ENCODE peak calls at places on chromosomes 6 and 20, in six cellular contexts. Y is GM12891, A is aorta, B is Calu3, Z is NCI-H510A treated with DMSO at 0.1 percent for 48 hours, H is ACHN. Q is an unnamed sample.

GRCh38 chr20:40697466-40697987 is 8.5 kb upstream of the MAFB start:
- DNase-seq in Z (no peak), A (peak; percentile 58), H (no peak), Y (no peak), B (no peak), Q (no peak)

GRCh38 chr20:24465730-24466129 is 3.7 kb upstream of the SYNDIG1 start:
- DNase-seq in Z (no peak), A (peak; percentile 79), H (no peak), Y (no peak), B (no peak), Q (no peak)

GRCh38 chr6:87209812-87210211 is 54.4 kb downstream of the ZNF292 start:
- DNase-seq in Y (no peak), H (no peak), A (no peak), Z (no peak), B (no peak), Q (no peak)

GRCh38 chr6:11012976-11013375 is 31.1 kb downstream of the ELOVL2 start:
- DNase-seq in A (no peak), Z (no peak), B (no peak), Y (no peak), H (no peak), Q (no peak)

GRCh38 chr20:19628570-19629134 is 129.4 kb upstream of the RIN2 start:
- DNase-seq in A (no peak), Z (peak; percentile 87), H (peak; percentile 67), B (peak; percentile 59), Y (peak; percentile 31), Q (peak; percentile 46)

GRCh38 chr20:48866936-48867335 is 39.1 kb upstream of the PREX1 start:
- DNase-seq in B (no peak), Z (peak; percentile 19), H (no peak), A (no peak), Y (no peak), Q (no peak)

GRCh38 chr6:163634514-163635171 is 220.1 kb downstream of the QKI start:
- DNase-seq in H (no peak), B (no peak), Z (peak; percentile 65), Y (peak; percentile 42), A (no peak), Q (no peak)

GRCh38 chr6:119575721-119576120 is 226.2 kb upstream of the MAN1A1 start:
- DNase-seq in Z (no peak), B (no peak), H (no peak), Y (no peak), A (no peak), Q (no peak)

GRCh38 chr6:69343856-69344255 is 453.0 kb downstream of the LMBRD1 start:
- DNase-seq in H (no peak), Z (no peak), B (no peak), Y (no peak), A (no peak), Q (no peak)

GRCh38 chr20:51995551-51995951 is 193.2 kb upstream of the SALL4 start:
- DNase-seq in Y (no peak), H (no peak), Z (no peak), A (no peak), B (no peak), Q (no peak)

GRCh38 chr20:10798811-10799210 is 125.0 kb upstream of the JAG1 start:
- DNase-seq in H (no peak), B (no peak), Z (no peak), Y (no peak), A (no peak), Q (no peak)

GRCh38 chr6:37303891-37304503 is 46.1 kb upstream of the TMEM217 start:
- DNase-seq in Z (peak; percentile 30), H (peak; percentile 16), Y (peak; percentile 37), A (no peak), B (peak; percentile 32), Q (no peak)

GRCh38 chr6:170035104-170035503 is 255.8 kb downstream of the DLL1 start:
- DNase-seq in H (no peak), A (no peak), B (no peak), Y (no peak), Z (no peak), Q (no peak)

GRCh38 chr6:100915876-100916275 is 34.7 kb upstream of the ASCC3 start:
- DNase-seq in B (no peak), A (no peak), H (no peak), Z (no peak), Y (no peak), Q (no peak)

GRCh38 chr6:111668410-111668809 is 62.7 kb upstream of the TRAF3IP2 start:
- DNase-seq in Y (no peak), Z (no peak), H (peak; percentile 4), B (no peak), A (no peak), Q (no peak)

GRCh38 chr6:170149681-170150589 is 140.9 kb downstream of the DLL1 start:
- DNase-seq in H (no peak), Y (no peak), B (no peak), Z (peak; percentile 64), A (peak; percentile 33), Q (no peak)

GRCh38 chr6:11323666-11324452 is 91.4 kb upstream of the NEDD9 start:
- DNase-seq in Z (no peak), Y (no peak), H (no peak), A (peak; percentile 73), B (no peak), Q (no peak)

GRCh38 chr6:84623956-84624680 is 140.3 kb downstream of the TBX18 start:
- DNase-seq in B (no peak), Z (no peak), Y (no peak), A (no peak), H (peak; percentile 88), Q (peak; percentile 25)

GRCh38 chr6:73085362-73085975 is 139.8 kb downstream of the KHDC1L start:
- DNase-seq in Z (no peak), B (no peak), Y (no peak), H (no peak), A (no peak), Q (no peak)

GRCh38 chr20:63873477-63873971 is 8.5 kb downstream of the TPD52L2 start:
- DNase-seq in B (no peak), Z (no peak), H (peak; percentile 30), Y (no peak), A (peak; percentile 79), Q (no peak)

Q was measured in Caki2.